ENCODE peak calls at places on chromosomes 3 and 15, in four cellular contexts. M is WTC11, E is GM12878, I is K562. U is an unnamed sample.

GRCh38 chr3:189727898-189728297 is 96.7 kb downstream of the TP63 start:
- DNase-seq in M (no peak), I (no peak), E (no peak), U (no peak)

GRCh38 chr3:156382458-156383346 is 172.2 kb downstream of the SSR3 start:
- DNase-seq in I (peak; percentile 59), M (peak; percentile 70), E (no peak), U (no peak)

GRCh38 chr3:25592510-25592968 is 72.2 kb downstream of the TOP2B start:
- DNase-seq in I (peak; percentile 58), E (no peak), M (peak; percentile 31), U (no peak)

GRCh38 chr3:134427400-134428111 is 53.3 kb upstream of the AMOTL2 start:
- DNase-seq in E (no peak), I (no peak), M (no peak), U (peak; percentile 20)

GRCh38 chr3:149442845-149443544 is 31.5 kb upstream of the TM4SF4 start:
- DNase-seq in E (peak; percentile 35), M (no peak), I (no peak), U (no peak)

GRCh38 chr3:156750874-156751245 is 75.3 kb upstream of the LEKR1 start:
- DNase-seq in E (no peak), M (no peak), I (no peak), U (no peak)

GRCh38 chr3:49462222-49462621 is 7.8 kb upstream of the DAG1 start:
- DNase-seq in E (no peak), I (peak; percentile 47), M (no peak), U (no peak)

GRCh38 chr3:42504334-42505202 is 2.1 kb downstream of the VIPR1 start:
- DNase-seq in M (no peak), E (no peak), I (no peak), U (no peak)

GRCh38 chr3:72152551-72153476 is 367.9 kb upstream of the PROK2 start:
- DNase-seq in M (no peak), E (no peak), I (peak; percentile 52), U (peak; percentile 73)

GRCh38 chr3:190516416-190516815 is 2.5 kb downstream of the IL1RAP start:
- DNase-seq in I (no peak), M (no peak), E (no peak), U (no peak)

GRCh38 chr3:55162031-55162784 is 234.3 kb upstream of the LRTM1 start:
- DNase-seq in I (no peak), M (no peak), E (peak; percentile 19), U (no peak)

GRCh38 chr3:53180305-53181023 is 19.5 kb downstream of the PRKCD start:
- DNase-seq in I (no peak), E (peak; percentile 84), M (no peak), U (no peak)

GRCh38 chr15:78684645-78685044 is 43.6 kb upstream of the CHRNB4 start:
- DNase-seq in E (no peak), M (no peak), I (no peak), U (no peak)

GRCh38 chr15:79130535-79131130 is 40.1 kb upstream of the RASGRF1 start:
- DNase-seq in M (no peak), I (peak; percentile 26), E (no peak), U (no peak)

GRCh38 chr3:33879540-33879939 is 81.1 kb downstream of the PDCD6IP start:
- DNase-seq in I (no peak), M (no peak), E (no peak), U (no peak)

GRCh38 chr15:68536331-68537095 is 42.3 kb upstream of the CORO2B start:
- DNase-seq in E (no peak), M (no peak), I (no peak), U (no peak)

GRCh38 chr3:157347577-157348303 is 88.9 kb upstream of the PTX3 start:
- DNase-seq in M (peak; percentile 89), I (peak; percentile 36), E (no peak), U (no peak)

GRCh38 chr3:124569761-124570160 is 160.5 kb upstream of the UMPS start:
- DNase-seq in E (no peak), I (no peak), M (no peak), U (no peak)

GRCh38 chr3:127887321-127887720 is 27.7 kb upstream of the KBTBD12 start:
- DNase-seq in I (no peak), E (no peak), M (no peak), U (no peak)

GRCh38 chr15:39016706-39017105 is 452.1 kb upstream of the RASGRP1 start:
- DNase-seq in E (no peak), I (no peak), M (no peak), U (no peak)
- TF ChIP-seq USF1 in E (no peak), I (no peak), M (no peak), U (no peak)

GRCh38 chr15:25708391-25708790 is 154.7 kb downstream of the ATP10A start:
- DNase-seq in M (no peak), I (no peak), E (no peak), U (no peak)

GRCh38 chr15:25703726-25704125 is 159.4 kb downstream of the ATP10A start:
- DNase-seq in I (no peak), E (no peak), M (no peak), U (no peak)

GRCh38 chr15:25707656-25708365 is 155.3 kb downstream of the ATP10A start:
- DNase-seq in M (no peak), I (no peak), E (no peak), U (no peak)

GRCh38 chr15:25706176-25706970 is 156.8 kb downstream of the ATP10A start:
- DNase-seq in M (no peak), I (no peak), E (no peak), U (no peak)

DNA sequence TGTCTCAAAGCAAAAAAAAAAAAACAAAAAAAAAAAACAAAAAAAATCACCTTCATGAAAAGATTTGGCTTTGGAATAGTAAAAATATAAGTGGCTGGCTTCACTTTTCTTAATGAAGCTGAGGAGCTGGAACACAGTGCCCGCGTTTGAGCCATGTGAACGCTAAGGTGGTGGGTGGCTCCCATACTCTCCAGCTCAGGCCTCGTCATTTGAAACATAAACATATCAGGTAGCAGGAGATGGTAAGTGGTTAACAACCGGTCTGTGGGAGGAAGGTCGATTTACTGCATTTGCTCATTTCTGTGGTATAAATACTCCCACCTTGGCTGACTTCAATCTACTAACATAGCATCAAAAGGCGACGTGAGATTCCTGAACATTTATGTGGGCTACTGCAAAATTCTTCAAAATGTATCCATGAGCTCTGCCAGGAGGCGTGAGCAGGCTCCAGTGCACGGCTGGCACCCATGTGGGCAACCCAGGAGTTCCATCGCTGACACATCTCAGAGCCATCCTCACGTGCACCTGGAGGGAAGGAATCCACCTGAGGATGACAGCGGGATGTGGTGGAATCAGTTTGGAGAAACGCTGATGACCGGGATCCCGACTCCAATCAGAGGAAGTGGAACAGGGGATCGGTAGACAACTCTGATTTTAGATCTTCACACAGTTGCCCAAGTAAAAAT is 157.6 kb downstream of the ATP10A start:
- DNase-seq in E (no peak), I (no peak), M (no peak), U (no peak)
- TF ChIP-seq USF1 in E (no peak), I (no peak), M (no peak), U (no peak)

DNA sequence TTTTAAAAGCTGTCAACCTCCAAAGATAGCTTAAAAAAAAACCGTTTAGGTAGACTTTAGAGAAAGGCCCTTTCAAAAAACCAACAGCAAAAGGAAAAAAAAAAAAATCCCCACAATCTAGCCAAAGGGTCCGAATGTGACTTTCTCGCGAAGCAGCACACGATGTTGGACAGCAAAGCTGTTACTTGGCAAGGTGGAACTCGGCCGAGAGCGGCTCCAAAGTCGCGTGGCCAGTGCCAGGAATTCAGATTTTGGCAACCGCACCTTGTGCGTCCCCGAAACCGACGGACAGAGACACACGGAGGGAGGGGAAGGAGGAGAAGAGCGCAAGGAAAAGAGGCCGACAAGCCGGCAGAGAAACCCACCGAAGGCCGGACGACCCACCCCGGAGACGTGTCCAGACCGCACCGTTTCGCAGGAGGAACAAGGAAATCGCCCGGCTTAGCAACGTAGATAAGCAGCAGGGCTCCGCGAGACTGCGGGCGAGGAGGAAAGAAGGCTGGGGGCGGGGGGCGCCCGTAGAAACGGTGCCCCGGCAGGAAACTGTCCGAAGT is 517.3 kb downstream of the MECOM start:
- DNase-seq in E (no peak), I (peak; percentile 51), M (peak; percentile 57), U (no peak)
- TF ChIP-seq USF1 in E (no peak), I (no peak), M (no peak), U (no peak)

DNA sequence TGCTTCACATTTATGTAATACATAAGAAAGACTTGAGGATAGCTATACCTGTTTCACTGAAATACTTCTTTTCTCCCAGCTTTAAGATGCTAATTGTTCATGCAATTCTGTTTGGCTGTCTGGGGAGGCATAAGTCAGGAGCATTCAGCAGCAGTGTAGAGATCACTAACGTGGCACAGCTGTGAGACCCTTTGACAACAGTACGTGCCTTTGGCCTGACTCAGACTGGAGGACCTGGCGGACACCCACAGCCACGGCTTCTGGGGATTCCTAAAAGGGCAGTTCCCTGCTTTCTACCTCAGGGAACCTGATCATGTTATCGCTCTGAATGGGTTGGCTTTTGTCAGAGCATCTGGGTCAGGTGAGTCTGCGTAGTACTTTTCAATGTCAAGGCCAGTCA is 295.0 kb upstream of the ICE2 start:
- DNase-seq in M (no peak), I (no peak), E (no peak), U (no peak)
- TF ChIP-seq USF1 in M (no peak), I (no peak), E (no peak), U (no peak)

DNA sequence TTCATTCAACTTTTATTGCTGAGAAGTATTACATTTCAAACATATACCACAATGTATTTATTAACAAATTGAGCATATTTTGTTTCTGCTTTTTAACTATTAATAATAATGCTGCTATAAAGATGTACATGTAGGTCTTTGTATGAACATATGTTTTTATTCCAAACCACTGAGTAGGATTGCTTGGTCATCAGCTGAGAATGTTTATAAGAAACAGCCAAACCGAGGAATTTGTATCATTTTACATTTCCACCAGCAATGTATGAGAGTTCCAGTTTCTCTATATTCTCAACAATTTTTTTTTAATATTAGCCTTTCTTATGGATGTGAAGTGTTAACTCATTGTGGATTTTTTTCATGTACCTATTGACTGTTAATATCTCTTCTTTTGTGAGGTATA is 119.5 kb upstream of the MDFIC2 start:
- DNase-seq in I (no peak), M (no peak), E (no peak), U (no peak)
- TF ChIP-seq USF1 in I (no peak), M (no peak), E (no peak), U (no peak)